ENCODE peak calls at places on chromosomes 11 and 22, in eight cellular contexts. M is activated T-helper 1 cell treated with Interleukin-2 at 50 U/mL for 16 hours; F is astrocyte of the cerebellum; Y is A549; L is dorsolateral prefrontal cortex; D is stimulated activated naive B cell treated with anti-CD40 and anti-IgM and Interleukin-4, amounts not matched to agents 10 μg/mL and 1 μg/mL and 100 μg/mL, for 72 hours; Z is epithelial cell of prostate; I is left colon. P is an unnamed sample.

GRCh38 chr11:72970557-72971118 is 156.4 kb downstream of the ATG16L2 start:
- DNase-seq in Y (no peak), Z (no peak), I (no peak), M (no peak), D (no peak), F (no peak), L (no peak), P (no peak)

GRCh38 chr11:72631806-72632731 is 42.2 kb downstream of the PDE2A start:
- DNase-seq in Z (no peak), Y (no peak), F (no peak), M (no peak), D (no peak), L (peak; percentile 62), I (no peak), P (peak; percentile 83)

GRCh38 chr11:20388096-20389055 is 860 bp downstream of the PRMT3 start:
- DNase-seq in F (no peak), D (no peak), I (no peak), L (peak; percentile 52), M (no peak), Y (no peak), Z (no peak), P (peak; percentile 22)

GRCh38 chr22:24805790-24806662 is at the start of gene SGSM1:
- DNase-seq in Y (peak; percentile 73), Z (no peak), I (peak; percentile 89), M (peak; percentile 70), D (peak; percentile 66), L (peak; percentile 51), F (no peak), P (peak; percentile 69)

GRCh38 chr11:9029477-9029876 is 25.7 kb upstream of the NRIP3 start:
- DNase-seq in Y (no peak), L (no peak), D (no peak), Z (no peak), F (no peak), M (no peak), I (no peak), P (no peak)

GRCh38 chr22:31250740-31251330 is 38.7 kb downstream of the LIMK2 start:
- DNase-seq in Y (no peak), D (no peak), F (no peak), Z (no peak), I (no peak), M (no peak), L (no peak), P (no peak)

GRCh38 chr22:49886346-49887073 is 31.7 kb downstream of the ALG12 start:
- DNase-seq in F (no peak), D (no peak), L (no peak), Z (no peak), I (no peak), Y (no peak), M (no peak), P (no peak)

GRCh38 chr11:88739524-88739923 is 326.3 kb downstream of the GRM5 start:
- DNase-seq in Y (no peak), F (no peak), Z (no peak), M (no peak), I (no peak), L (no peak), D (no peak), P (no peak)

GRCh38 chr11:118198370-118198769 is 21.9 kb upstream of the SCN2B start:
- DNase-seq in M (peak; percentile 58), L (peak; percentile 83), F (no peak), Z (no peak), I (peak; percentile 91), D (peak; percentile 71), Y (peak; percentile 58), P (peak; percentile 82)

GRCh38 chr11:43150697-43151096 is 161.1 kb upstream of the API5 start:
- DNase-seq in Y (no peak), M (no peak), F (no peak), Z (no peak), I (no peak), L (no peak), D (no peak), P (no peak)

GRCh38 chr11:44729718-44730117 is 3.0 kb downstream of the TSPAN18 start:
- DNase-seq in I (no peak), F (no peak), Z (no peak), Y (no peak), L (no peak), D (no peak), M (no peak), P (no peak)